ENCODE peak calls at places on chromosomes 12 and 14, in ten cellular contexts. I is A549, F is endothelial cell of umbilical vein, Y is testis, C is lower leg skin, R is spleen, G is uterus, S is HCT116, P is GM12891, L is heart left ventricle. H is an unnamed sample.

GRCh38 chr14:21647380-21647779 is 6.3 kb upstream of the OR4E2 start:
- DNase-seq in I (no peak), F (peak), Y (no peak), C (no peak), R (no peak), G (no peak), S (no peak), P (no peak), L (no peak), H (no peak)

GRCh38 chr12:2691001-2691339 is 103.8 kb upstream of the FKBP4 start:
- DNase-seq in I (no peak), F (no peak), Y (peak), C (peak), R (peak), G (no peak), S (no peak), P (no peak), L (no peak), H (no peak)

GRCh38 chr12:47822386-47822785 is 2.7 kb upstream of the HDAC7 start:
- DNase-seq in I (no peak), F (no peak), Y (no peak), C (no peak), R (no peak), G (no peak), S (no peak), P (no peak), L (no peak), H (no peak)

GRCh38 chr12:47268501-47269459 is 189.0 kb upstream of the AMIGO2 start:
- DNase-seq in I (no peak), F (no peak), Y (no peak), C (no peak), R (no peak), G (no peak), S (no peak), P (no peak), L (no peak), H (no peak)

GRCh38 chr12:24920141-24920540 is 28.8 kb downstream of the BCAT1 start:
- DNase-seq in I (no peak), F (no peak), Y (no peak), C (no peak), R (no peak), G (no peak), S (no peak), P (no peak), L (no peak), H (no peak)

GRCh38 chr12:102971227-102971626 is 13.8 kb downstream of the ASCL1 start:
- DNase-seq in I (no peak), F (no peak), Y (no peak), C (no peak), R (no peak), G (no peak), S (no peak), P (no peak), L (no peak), H (no peak)

GRCh38 chr12:39807043-39807442 is 187.4 kb upstream of the ABCD2 start:
- DNase-seq in I (peak), F (peak), Y (no peak), C (no peak), R (no peak), G (no peak), S (peak), P (no peak), L (no peak), H (no peak)

GRCh38 chr14:61754627-61755381 is 7.4 kb upstream of the SNAPC1 start:
- DNase-seq in I (no peak), F (peak), Y (no peak), C (no peak), R (no peak), G (no peak), S (no peak), P (no peak), L (no peak), H (no peak)

GRCh38 chr14:105939810-105940508 is 413.6 kb downstream of the TMEM121 start:
- DNase-seq in I (no peak), F (no peak), Y (no peak), C (peak), R (peak), G (no peak), S (no peak), P (no peak), L (no peak), H (no peak)

GRCh38 chr14:60594077-60594476 is 55.2 kb downstream of the SIX1 start:
- DNase-seq in I (no peak), F (no peak), Y (no peak), C (no peak), R (no peak), G (no peak), S (no peak), P (no peak), L (no peak), H (no peak)

GRCh38 chr12:57626929-57627445 is 6.0 kb downstream of the B4GALNT1 start:
- DNase-seq in I (no peak), F (no peak), Y (no peak), C (peak), R (no peak), G (no peak), S (no peak), P (no peak), L (no peak), H (no peak)

GRCh38 chr12:116204785-116205184 is 72.7 kb downstream of the MED13L start:
- DNase-seq in I (no peak), F (no peak), Y (no peak), C (no peak), R (no peak), G (no peak), S (no peak), P (no peak), L (no peak), H (no peak)

GRCh38 chr12:94553130-94553519 is 93.5 kb upstream of the CEP83 start:
- DNase-seq in I (no peak), F (peak), Y (no peak), C (no peak), R (no peak), G (no peak), S (peak), P (no peak), L (no peak), H (no peak)

GRCh38 chr12:32116897-32117296 is 10.2 kb downstream of the BICD1 start:
- DNase-seq in I (no peak), F (no peak), Y (no peak), C (no peak), R (no peak), G (no peak), S (no peak), P (no peak), L (no peak), H (no peak)

GRCh38 chr12:8780389-8780788 is 42.0 kb upstream of the A2ML1 start:
- DNase-seq in I (peak), F (peak), Y (no peak), C (no peak), R (no peak), G (no peak), S (peak), P (no peak), L (no peak), H (no peak)

GRCh38 chr12:24034160-24034559 is 84.7 kb upstream of the SOX5 start:
- DNase-seq in I (no peak), F (no peak), Y (no peak), C (no peak), R (no peak), G (no peak), S (no peak), P (no peak), L (no peak), H (no peak)

GRCh38 chr12:104165801-104166200 is 27.8 kb upstream of the NFYB start:
- DNase-seq in I (no peak), F (peak), Y (no peak), C (no peak), R (no peak), G (no peak), S (no peak), P (no peak), L (no peak), H (no peak)

GRCh38 chr14:75548544-75548943 is 26.3 kb downstream of the BATF start:
- DNase-seq in I (no peak), F (no peak), Y (peak), C (no peak), R (no peak), G (no peak), S (no peak), P (no peak), L (no peak), H (peak)

GRCh38 chr14:57209561-57209960 is 59.1 kb downstream of the EXOC5 start:
- DNase-seq in I (no peak), F (no peak), Y (no peak), C (no peak), R (no peak), G (no peak), S (no peak), P (no peak), L (no peak), H (no peak)

GRCh38 chr14:69363964-69364363 is 34.1 kb downstream of the ERH start:
- DNase-seq in I (no peak), F (no peak), Y (no peak), C (no peak), R (no peak), G (no peak), S (no peak), P (no peak), L (no peak), H (no peak)

GRCh38 chr12:127750076-127750840 is 516.7 kb upstream of the TMEM132C start:
- DNase-seq in I (no peak), F (no peak), Y (no peak), C (no peak), R (no peak), G (no peak), S (no peak), P (no peak), L (no peak), H (no peak)

GRCh38 chr12:57766464-57767311 is at the start of gene CYP27B1:
- DNase-seq in I (no peak), F (no peak), Y (peak), C (no peak), R (no peak), G (no peak), S (no peak), P (no peak), L (no peak), H (no peak)

GRCh38 chr12:75389706-75390105 is 1.2 kb upstream of the GLIPR1L2 start:
- DNase-seq in I (no peak), F (peak), Y (no peak), C (no peak), R (no peak), G (no peak), S (no peak), P (no peak), L (no peak), H (no peak)

GRCh38 chr12:75389061-75389460 is 1.8 kb upstream of the GLIPR1L2 start:
- DNase-seq in I (no peak), F (peak), Y (no peak), C (no peak), R (no peak), G (no peak), S (peak), P (no peak), L (no peak), H (no peak)

GRCh38 chr12:75390156-75390898 is 562 bp upstream of the GLIPR1L2 start:
- DNase-seq in I (no peak), F (no peak), Y (no peak), C (no peak), R (no peak), G (no peak), S (no peak), P (no peak), L (no peak), H (no peak)

DNA sequence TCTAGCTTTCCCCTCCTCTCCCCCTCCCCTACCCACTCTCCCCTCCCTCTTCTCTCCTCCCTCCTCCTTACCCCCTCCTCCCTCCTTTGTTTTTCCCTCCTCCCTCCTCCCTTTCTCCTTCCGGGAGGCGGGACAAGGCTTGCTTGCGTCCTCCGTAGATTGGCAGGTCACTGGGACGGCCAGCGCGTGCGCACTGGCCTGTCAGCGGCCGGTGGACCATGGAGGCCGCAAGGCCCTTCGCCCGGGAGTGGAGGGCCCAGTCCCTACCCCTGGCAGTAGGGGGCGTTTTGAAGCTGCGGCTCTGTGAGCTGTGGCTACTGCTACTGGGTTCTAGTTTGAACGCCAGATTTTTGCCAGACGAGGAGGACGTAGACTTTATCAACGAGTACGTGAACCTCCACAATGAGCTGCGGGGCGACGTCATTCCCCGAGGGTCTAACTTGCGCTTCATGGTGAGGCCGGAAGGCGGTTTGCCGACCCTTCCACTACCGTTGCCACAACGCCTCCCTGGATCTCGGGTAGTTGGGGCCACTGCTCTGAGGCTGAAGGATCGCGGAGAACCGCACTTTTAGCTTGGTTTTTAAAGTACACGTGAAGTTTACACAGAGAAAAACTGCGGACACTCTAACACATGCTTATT is at the start of gene GLIPR1L2:
- DNase-seq in I (peak), F (peak), Y (peak), C (peak), R (peak), G (peak), S (peak), P (peak), L (peak), H (peak)
- TF ChIP-seq POLR2A in I (peak), F (no peak), Y (peak), C (no peak), R (peak), G (peak), S (peak), P (peak), L (peak), H (peak)

GRCh38 chr14:103808403-103809001 is 38.9 kb downstream of the PPP1R13B start:
- DNase-seq in I (peak), F (peak), Y (peak), C (peak), R (peak), G (peak), S (peak), P (peak), L (peak), H (peak)
- TF ChIP-seq POLR2A in I (no peak), F (no peak), Y (no peak), C (no peak), R (no peak), G (no peak), S (no peak), P (no peak), L (no peak), H (no peak)

DNA sequence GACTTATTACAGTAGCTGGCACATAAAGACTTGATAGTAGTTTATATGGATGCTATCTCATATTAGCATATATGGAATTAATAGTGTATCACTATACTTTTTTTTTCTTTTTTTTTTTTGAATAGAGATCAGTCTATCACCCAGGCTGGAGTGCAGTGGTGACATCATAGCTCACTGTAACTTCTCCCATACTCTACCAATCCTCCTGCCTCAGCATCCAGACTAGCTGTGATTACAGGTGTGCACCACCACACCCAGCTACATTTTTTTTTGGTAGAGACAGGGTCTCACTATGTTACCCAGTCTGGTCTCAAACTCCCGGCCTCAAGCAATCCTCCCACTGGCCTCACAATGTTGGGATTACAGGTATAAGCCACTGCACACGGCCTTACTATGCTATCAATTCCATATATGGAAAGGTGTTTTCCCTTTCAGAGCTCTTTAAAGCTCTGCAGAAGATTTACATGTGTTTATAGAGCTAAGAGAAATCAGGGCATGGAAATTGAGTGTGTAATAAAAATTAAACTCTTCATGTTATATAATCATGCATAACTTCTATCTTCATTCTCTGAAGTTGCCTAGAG is 1.8 kb upstream of the TBK1 start:
- DNase-seq in I (no peak), F (no peak), Y (no peak), C (no peak), R (no peak), G (no peak), S (no peak), P (no peak), L (no peak), H (no peak)
- TF ChIP-seq POLR2A in I (no peak), F (no peak), Y (no peak), C (no peak), R (no peak), G (no peak), S (no peak), P (no peak), L (no peak), H (no peak)

DNA sequence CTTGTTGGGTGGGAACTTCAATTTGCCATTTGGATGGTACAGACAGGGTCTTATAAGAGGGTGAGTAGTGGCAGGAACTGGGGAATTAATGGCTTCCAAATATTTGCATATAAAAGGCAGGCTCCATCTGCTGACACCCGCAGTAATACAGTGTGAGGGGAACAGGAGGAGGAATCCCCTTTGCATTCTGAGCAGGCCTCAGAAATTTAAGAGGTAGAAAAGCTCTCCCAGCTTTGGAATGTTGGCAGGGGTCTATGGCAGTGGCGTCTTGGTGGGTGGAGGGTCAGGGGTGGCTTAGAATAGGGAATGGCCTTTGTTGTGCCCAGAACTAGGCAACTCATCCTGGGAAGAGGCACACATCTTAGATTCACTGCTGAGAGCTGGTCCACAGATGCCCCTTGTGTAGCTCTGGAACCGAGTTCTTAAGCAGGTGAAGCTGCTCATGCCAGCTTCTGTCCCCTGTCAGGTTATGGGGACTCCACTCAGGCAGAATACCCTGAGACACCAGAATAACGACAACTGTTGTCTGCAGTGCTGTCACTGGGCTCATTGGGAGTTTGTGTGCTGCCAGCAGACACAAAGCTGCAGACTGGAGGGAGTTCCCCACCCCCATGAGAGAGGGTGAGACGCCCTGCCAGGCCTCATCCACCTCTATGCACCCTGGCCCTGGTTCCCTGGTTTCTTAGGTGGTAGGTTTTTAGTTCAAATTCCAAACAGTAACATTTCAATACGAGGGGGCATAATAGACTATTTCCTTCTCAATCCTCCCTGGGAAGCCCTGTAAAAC is 190.1 kb downstream of the MON2 start:
- DNase-seq in I (no peak), F (no peak), Y (no peak), C (peak), R (no peak), G (no peak), S (no peak), P (no peak), L (no peak), H (no peak)
- TF ChIP-seq POLR2A in I (no peak), F (no peak), Y (no peak), C (no peak), R (no peak), G (no peak), S (no peak), P (no peak), L (no peak), H (no peak)

DNA sequence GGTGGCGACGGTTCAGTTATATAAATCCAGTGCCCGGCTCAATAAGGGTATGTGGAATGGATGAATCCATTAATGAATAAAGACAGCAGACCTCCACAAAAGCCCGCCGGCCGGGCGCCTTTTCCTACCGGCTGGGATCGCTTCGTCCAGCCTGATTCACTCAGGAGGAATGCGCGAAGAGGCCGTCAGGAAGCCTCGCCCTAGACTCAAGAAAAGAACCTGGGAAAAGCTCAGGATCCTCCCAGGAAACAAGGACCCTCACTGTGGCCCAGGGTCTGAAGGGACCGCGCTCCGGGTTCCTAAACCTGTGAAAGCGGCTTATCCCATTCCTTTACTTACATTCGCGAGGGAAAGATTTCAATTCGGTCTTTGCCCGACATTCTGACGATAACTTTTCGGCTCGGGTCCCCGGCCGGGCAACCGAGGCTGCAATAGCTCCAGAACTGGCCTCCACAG is 257 bp downstream of the ATP6V1D start:
- DNase-seq in I (peak), F (no peak), Y (no peak), C (no peak), R (peak), G (no peak), S (no peak), P (no peak), L (peak), H (no peak)
- TF ChIP-seq POLR2A in I (no peak), F (peak), Y (no peak), C (no peak), R (peak), G (peak), S (no peak), P (no peak), L (peak), H (no peak)

GRCh38 chr14:35366048-35366428 is 38.5 kb downstream of the NFKBIA start:
- DNase-seq in I (no peak), F (peak), Y (no peak), C (no peak), R (peak), G (no peak), S (no peak), P (no peak), L (no peak), H (no peak)

GRCh38 chr14:35362911-35363374 is 41.6 kb downstream of the NFKBIA start:
- DNase-seq in I (no peak), F (peak), Y (no peak), C (no peak), R (no peak), G (no peak), S (no peak), P (no peak), L (no peak), H (no peak)

GRCh38 chr14:35366521-35366976 is 38.0 kb downstream of the NFKBIA start:
- DNase-seq in I (no peak), F (no peak), Y (no peak), C (no peak), R (no peak), G (no peak), S (no peak), P (no peak), L (no peak), H (no peak)

GRCh38 chr14:35367056-35367372 is 37.5 kb downstream of the NFKBIA start:
- DNase-seq in I (no peak), F (no peak), Y (no peak), C (no peak), R (no peak), G (no peak), S (no peak), P (no peak), L (no peak), H (no peak)

GRCh38 chr14:35365130-35366047 is 39.2 kb downstream of the NFKBIA start:
- DNase-seq in I (peak), F (peak), Y (peak), C (peak), R (peak), G (peak), S (peak), P (no peak), L (peak), H (no peak)
- TF ChIP-seq POLR2A in I (no peak), F (no peak), Y (no peak), C (no peak), R (no peak), G (no peak), S (no peak), P (no peak), L (no peak), H (no peak)

H was measured in tibial nerve.